ENCODE peak calls at places on chromosomes 16 and 17, in four cellular contexts. C is K562, P is HepG2, E is WTC11. Q is an unnamed sample.

GRCh38 chr16:50204426-50205108 is 51.5 kb downstream of the TENT4B start:
- DNase-seq in C (no peak), P (no peak), E (no peak), Q (no peak)

GRCh38 chr16:17470002-17470870 is 524 bp downstream of the XYLT1 start:
- DNase-seq in C (peak; percentile 50), P (no peak), E (peak; percentile 23), Q (no peak)

GRCh38 chr17:28038802-28039600 is 3.5 kb upstream of the NLK start:
- DNase-seq in C (no peak), P (no peak), E (no peak), Q (no peak)

GRCh38 chr16:46629331-46629843 is 8.2 kb upstream of the SHCBP1 start:
- DNase-seq in C (peak; percentile 42), P (peak; percentile 60), E (no peak), Q (no peak)

GRCh38 chr17:31541559-31541958 is 150.1 kb downstream of the RAB11FIP4 start:
- DNase-seq in C (no peak), P (peak; percentile 56), E (peak; percentile 32), Q (no peak)

GRCh38 chr17:77498875-77499698 is 358.3 kb downstream of the SEC14L1 start:
- DNase-seq in C (no peak), P (no peak), E (no peak), Q (no peak)

GRCh38 chr16:55497558-55497957 is 11.3 kb upstream of the LPCAT2 start:
- DNase-seq in C (no peak), P (no peak), E (no peak), Q (no peak)

GRCh38 chr17:62793919-62794665 is 14.0 kb downstream of the MARCHF10 start:
- DNase-seq in C (no peak), P (no peak), E (no peak), Q (no peak)

GRCh38 chr17:75472119-75472518 is 15.7 kb downstream of the TMEM94 start:
- DNase-seq in C (no peak), P (no peak), E (no peak), Q (no peak)

GRCh38 chr16:84308120-84308519 is 13.4 kb downstream of the WFDC1 start:
- DNase-seq in C (peak; percentile 60), P (peak; percentile 40), E (peak; percentile 79), Q (no peak)

GRCh38 chr17:38657824-38658740 is 16.7 kb downstream of the EPOP start:
- DNase-seq in C (no peak), P (no peak), E (no peak), Q (no peak)
- TF ChIP-seq TCF7 in C (no peak), P (no peak), E (no peak), Q (no peak)

DNA sequence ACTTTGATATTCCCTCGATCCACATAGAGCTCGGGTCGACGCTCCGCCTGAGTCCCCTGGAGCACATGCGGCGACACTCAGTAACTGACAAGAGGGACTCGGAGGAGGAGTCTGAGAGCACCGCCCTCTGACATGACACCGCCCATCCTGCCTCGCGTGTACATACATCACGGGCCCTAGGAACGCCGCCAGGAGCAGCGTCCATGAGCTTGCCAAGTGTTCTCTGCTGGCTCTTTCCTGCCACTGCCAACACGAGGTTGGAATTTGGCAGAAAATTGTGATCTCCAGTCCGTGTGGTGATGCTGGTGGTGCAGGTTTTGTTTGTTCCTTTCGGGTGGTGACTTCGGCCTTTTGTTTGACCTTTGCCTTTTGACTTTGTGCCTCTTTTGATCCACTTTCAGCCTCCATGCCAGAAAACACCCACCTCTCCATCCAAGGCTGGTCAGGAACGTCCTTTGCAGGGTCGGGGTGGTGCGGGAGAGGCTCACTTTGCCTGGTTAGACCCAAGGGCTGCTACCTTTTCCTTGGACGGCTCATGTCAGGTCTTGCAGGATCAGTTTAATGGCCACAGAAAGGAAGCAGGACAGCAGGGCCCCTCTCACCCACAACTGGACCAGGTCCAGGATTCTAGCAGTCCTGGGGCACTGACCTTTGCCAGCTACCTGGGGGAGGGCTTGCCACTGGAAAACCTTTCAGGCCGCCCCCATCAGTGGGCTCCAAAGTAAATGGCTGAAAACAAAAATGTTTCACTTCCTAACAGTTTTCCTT is 27.6 kb downstream of the ELAC2 start:
- DNase-seq in C (peak; percentile 23), P (no peak), E (no peak), Q (no peak)
- TF ChIP-seq TCF7 in C (no peak), P (no peak), E (no peak), Q (no peak)

GRCh38 chr16:52852978-52853377 is 199.7 kb downstream of the CHD9NB start:
- DNase-seq in C (no peak), P (no peak), E (no peak), Q (no peak)

DNA sequence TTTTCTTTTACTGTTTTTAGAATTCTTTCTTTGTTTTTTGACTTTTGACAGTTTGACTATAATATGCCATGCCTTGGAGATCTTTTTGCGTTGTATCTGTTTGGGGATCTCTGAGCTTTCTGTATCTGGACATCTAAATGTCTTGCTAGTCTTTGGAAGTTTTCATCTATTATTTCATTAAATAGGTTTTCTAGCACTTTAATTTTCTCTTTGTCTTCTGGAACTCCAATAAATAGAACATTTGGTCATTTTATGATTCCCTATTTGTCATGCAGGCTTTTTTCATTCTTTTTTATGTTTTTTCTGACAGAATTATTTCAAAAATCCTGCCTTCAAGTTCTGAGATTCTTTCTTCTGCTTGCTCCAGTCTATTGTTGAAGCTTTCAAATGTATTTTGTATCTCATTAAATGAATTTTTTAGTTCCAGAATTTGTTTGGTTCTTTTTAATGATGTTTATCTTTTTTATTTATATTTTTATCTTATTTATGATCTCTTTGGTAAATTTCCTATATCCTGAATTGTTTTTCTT is 201.4 kb downstream of the CHD9NB start:
- DNase-seq in C (no peak), P (no peak), E (no peak), Q (no peak)
- TF ChIP-seq TCF7 in C (no peak), P (no peak), E (no peak), Q (no peak)

GRCh38 chr17:42068979-42069378 is 18.6 kb upstream of the C17orf113 start:
- DNase-seq in C (no peak), P (no peak), E (no peak), Q (no peak)
- TF ChIP-seq TCF7 in C (no peak), P (no peak), E (no peak), Q (no peak)

DNA sequence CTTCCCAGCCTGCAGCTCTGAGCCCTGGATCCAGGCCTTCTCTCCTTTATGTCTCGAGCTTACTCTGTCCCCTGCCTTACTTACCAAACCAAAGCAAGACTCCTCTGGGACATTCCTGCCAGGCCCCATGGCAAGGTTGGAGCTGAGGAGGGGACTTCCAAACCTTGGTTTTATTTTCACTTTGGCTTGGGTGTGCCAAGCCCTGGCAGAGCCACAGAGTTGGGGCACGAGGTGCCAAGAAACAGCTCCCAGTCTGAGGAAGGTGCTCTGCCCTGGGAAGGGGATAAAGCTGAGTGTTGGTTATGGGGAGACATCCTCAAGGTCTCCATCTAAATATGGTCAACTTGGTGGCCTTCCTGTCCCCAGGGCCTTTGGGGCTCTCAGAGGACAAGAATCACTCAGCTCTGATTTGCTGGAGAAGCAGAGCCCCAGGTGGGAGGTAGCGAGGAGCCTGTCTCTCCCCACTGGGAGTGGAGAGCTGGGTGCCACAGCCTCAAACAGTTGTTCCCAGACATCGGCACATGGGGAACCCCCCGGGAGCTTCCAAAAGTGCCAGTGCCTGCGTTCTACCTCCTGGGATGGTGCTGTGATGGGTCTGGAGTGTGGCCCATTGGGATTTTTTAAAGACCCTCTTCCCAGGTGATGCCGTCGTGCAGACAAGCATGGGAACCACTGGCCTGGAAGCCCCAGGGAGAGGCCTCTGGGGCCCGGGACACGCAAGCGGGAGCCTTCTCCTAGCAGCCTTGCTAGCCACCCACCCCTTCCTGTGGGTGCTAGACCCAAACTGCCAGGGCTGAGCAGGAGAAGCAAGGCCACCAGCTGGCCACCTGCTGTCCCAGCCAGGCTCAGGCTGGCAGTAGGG is 10.3 kb downstream of the NLRC5 start:
- DNase-seq in C (no peak), P (no peak), E (no peak), Q (no peak)
- TF ChIP-seq TCF7 in C (no peak), P (no peak), E (no peak), Q (no peak)

GRCh38 chr17:35432176-35433074 is at the start of gene SLFN12:
- DNase-seq in C (no peak), P (no peak), E (peak; percentile 40), Q (peak; percentile 67)
- TF ChIP-seq TCF7 in C (no peak), P (no peak), E (no peak), Q (no peak)

GRCh38 chr16:12205378-12205777 is 228.8 kb downstream of the SNX29 start:
- DNase-seq in C (no peak), P (no peak), E (no peak), Q (no peak)

GRCh38 chr16:12206031-12206748 is 229.7 kb downstream of the SNX29 start:
- DNase-seq in C (no peak), P (no peak), E (no peak), Q (no peak)

GRCh38 chr16:12203780-12204351 is 227.3 kb downstream of the SNX29 start:
- DNase-seq in C (no peak), P (peak; percentile 39), E (no peak), Q (no peak)

GRCh38 chr16:12206749-12207142 is 230.2 kb downstream of the SNX29 start:
- DNase-seq in C (no peak), P (no peak), E (no peak), Q (no peak)

DNA sequence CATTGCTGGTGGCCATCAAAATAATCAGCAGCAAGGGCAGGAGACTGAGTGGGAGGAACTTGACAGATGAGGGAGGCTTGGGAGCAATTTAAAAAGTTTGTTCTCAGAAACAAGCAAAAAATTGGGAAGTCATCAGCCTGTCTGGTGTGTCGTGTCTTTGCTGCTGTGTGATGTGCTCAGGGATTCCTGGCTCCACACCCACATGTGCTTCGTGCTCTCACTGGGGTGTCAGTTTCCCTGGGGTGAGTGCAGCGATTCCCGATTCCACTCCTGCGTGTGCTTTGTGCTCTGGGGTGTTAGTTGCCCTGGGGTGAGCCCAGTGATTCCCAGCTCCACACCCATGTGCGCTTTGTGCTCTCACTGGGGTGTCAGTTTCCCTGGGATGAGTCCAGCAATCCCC is 228.1 kb downstream of the SNX29 start:
- DNase-seq in C (no peak), P (no peak), E (no peak), Q (no peak)
- TF ChIP-seq TCF7 in C (no peak), P (no peak), E (no peak), Q (no peak)